ENCODE peak calls at places on chromosomes 5 and 9, in nine cellular contexts. Z is NCI-H1092; U is stimulated activated naive CD8-positive, alpha-beta T cell treated with anti-CD3 and anti-CD28 coated beads, Interleukin-15, Interleukin-2, amounts not matched to agents 100 U/mL and 50 U/mL, for 24 hours; K is ureter; V is stimulated activated CD8-positive, alpha-beta memory T cell treated with anti-CD3 and anti-CD28 coated beads, Interleukin-2, amount 100 ng/mL, for 48 hours; M is anterior cingulate cortex; D is BE2C; B is upper lobe of right lung; P is germinal center. C is an unnamed sample.

GRCh38 chr5:36692791-36693763 is 86.7 kb downstream of the SLC1A3 start:
- DNase-seq in B (peak), U (peak), D (peak), K (peak), M (peak), V (peak), P (peak), Z (no peak), C (peak)

GRCh38 chr5:59483971-59484472 is 409.5 kb downstream of the PDE4D start:
- DNase-seq in U (peak), K (no peak), P (no peak), Z (no peak), V (no peak), M (no peak), B (no peak), D (peak), C (no peak)

GRCh38 chr9:113492343-113493079 is 29.0 kb downstream of the RGS3 start:
- DNase-seq in Z (no peak), K (no peak), U (no peak), D (no peak), M (no peak), V (no peak), B (peak), P (no peak), C (no peak)

GRCh38 chr5:76273491-76273890 is 129.6 kb upstream of the IQGAP2 start:
- DNase-seq in M (no peak), Z (no peak), V (no peak), B (no peak), P (no peak), U (no peak), K (no peak), D (no peak), C (peak)

GRCh38 chr5:15643731-15644130 is 143.8 kb downstream of the FBXL7 start:
- DNase-seq in U (no peak), D (no peak), Z (no peak), K (no peak), B (no peak), M (no peak), P (no peak), V (no peak), C (no peak)

GRCh38 chr9:87275039-87275725 is 222.5 kb upstream of the DAPK1 start:
- DNase-seq in M (no peak), K (no peak), B (no peak), P (no peak), V (no peak), Z (no peak), U (no peak), D (no peak), C (no peak)

GRCh38 chr9:131018621-131019020 is 9.6 kb downstream of the LAMC3 start:
- DNase-seq in K (no peak), M (no peak), V (no peak), P (no peak), Z (no peak), U (no peak), B (no peak), D (no peak), C (no peak)

GRCh38 chr5:132510076-132510475 is 19.5 kb upstream of the IRF1 start:
- DNase-seq in D (no peak), Z (no peak), B (no peak), V (no peak), P (no peak), M (no peak), U (no peak), K (no peak), C (no peak)

GRCh38 chr9:122904823-122905710 is at the start of gene RC3H2:
- DNase-seq in Z (peak), M (peak), D (peak), U (peak), K (peak), V (peak), P (peak), B (peak), C (peak)

GRCh38 chr5:58133631-58134296 is 326.1 kb downstream of the PLK2 start:
- DNase-seq in Z (no peak), P (no peak), M (no peak), K (no peak), U (no peak), D (no peak), B (no peak), V (no peak), C (no peak)

GRCh38 chr9:110900917-110901316 is 137.4 kb downstream of the LPAR1 start:
- DNase-seq in B (no peak), U (no peak), D (no peak), M (no peak), K (no peak), P (no peak), Z (no peak), V (no peak), C (no peak)

GRCh38 chr9:111691686-111692329 is 30.4 kb downstream of the GNG10 start:
- DNase-seq in U (no peak), V (no peak), K (no peak), M (no peak), Z (peak), P (no peak), D (no peak), B (no peak), C (no peak)

GRCh38 chr9:70746760-70747159 is 332.3 kb upstream of the KLF9 start:
- DNase-seq in B (no peak), U (no peak), V (no peak), K (no peak), M (no peak), D (peak), Z (no peak), P (no peak), C (no peak)

GRCh38 chr5:165928971-165929370 is 2362.5 kb upstream of the WWC1 start:
- DNase-seq in P (no peak), B (no peak), Z (no peak), D (no peak), K (no peak), V (no peak), M (no peak), U (no peak), C (no peak)

GRCh38 chr9:95246547-95246946 is 71.0 kb downstream of the FANCC start:
- DNase-seq in M (no peak), U (no peak), D (no peak), V (no peak), P (no peak), B (no peak), Z (no peak), K (no peak), C (no peak)

C was measured in mucosa of gallbladder.